ENCODE peak calls at places on chromosome 9, in five cellular contexts. One of them, this sample, is unnamed.

GRCh38 chr9:132740526-132741309 is 70.5 kb downstream of the GTF3C4 start:
- DNase-seq in A549: no peak
- DNase-seq in nephron progenitor cell: no peak
- DNase-seq in stimulated activated CD8-positive, alpha-beta memory T cell treated with anti-CD3 and anti-CD28 coated beads, Interleukin-12 subunit alpha, Interleukin-12 subunit beta, amount 100 ng/mL, for 4 hours: no peak
- DNase-seq in NCI-H1105 treated with DMSO at 0.1 percent for 48 hours: no peak
- DNase-seq in this sample: no peak

GRCh38 chr9:129258124-129258822 is 80.2 kb upstream of the IER5L start:
- DNase-seq in nephron progenitor cell: peak
- DNase-seq in stimulated activated CD8-positive, alpha-beta memory T cell treated with anti-CD3 and anti-CD28 coated beads, Interleukin-12 subunit alpha, Interleukin-12 subunit beta, amount 100 ng/mL, for 4 hours: peak
- DNase-seq in NCI-H1105 treated with DMSO at 0.1 percent for 48 hours: no peak
- DNase-seq in A549: peak
- DNase-seq in this sample: peak

GRCh38 chr9:130396581-130396980 is 48.2 kb upstream of the ASS1 start:
- DNase-seq in stimulated activated CD8-positive, alpha-beta memory T cell treated with anti-CD3 and anti-CD28 coated beads, Interleukin-12 subunit alpha, Interleukin-12 subunit beta, amount 100 ng/mL, for 4 hours: no peak
- DNase-seq in NCI-H1105 treated with DMSO at 0.1 percent for 48 hours: no peak
- DNase-seq in A549: no peak
- DNase-seq in nephron progenitor cell: no peak
- DNase-seq in this sample: no peak

GRCh38 chr9:93668261-93668871 is 92.0 kb downstream of the PHF2 start:
- DNase-seq in NCI-H1105 treated with DMSO at 0.1 percent for 48 hours: no peak
- DNase-seq in stimulated activated CD8-positive, alpha-beta memory T cell treated with anti-CD3 and anti-CD28 coated beads, Interleukin-12 subunit alpha, Interleukin-12 subunit beta, amount 100 ng/mL, for 4 hours: no peak
- DNase-seq in A549: no peak
- DNase-seq in nephron progenitor cell: no peak
- DNase-seq in this sample: no peak

GRCh38 chr9:32701321-32702022 is 66.0 kb upstream of the TAF1L start:
- DNase-seq in nephron progenitor cell: no peak
- DNase-seq in A549: peak
- DNase-seq in stimulated activated CD8-positive, alpha-beta memory T cell treated with anti-CD3 and anti-CD28 coated beads, Interleukin-12 subunit alpha, Interleukin-12 subunit beta, amount 100 ng/mL, for 4 hours: no peak
- DNase-seq in NCI-H1105 treated with DMSO at 0.1 percent for 48 hours: no peak
- DNase-seq in this sample: no peak

GRCh38 chr9:91803143-91803940 is 146.7 kb downstream of the ROR2 start:
- DNase-seq in stimulated activated CD8-positive, alpha-beta memory T cell treated with anti-CD3 and anti-CD28 coated beads, Interleukin-12 subunit alpha, Interleukin-12 subunit beta, amount 100 ng/mL, for 4 hours: no peak
- DNase-seq in nephron progenitor cell: no peak
- DNase-seq in A549: no peak
- DNase-seq in NCI-H1105 treated with DMSO at 0.1 percent for 48 hours: no peak
- DNase-seq in this sample: no peak

GRCh38 chr9:107137495-107138202 is 145.4 kb upstream of the RAD23B start:
- DNase-seq in A549: peak
- DNase-seq in nephron progenitor cell: no peak
- DNase-seq in stimulated activated CD8-positive, alpha-beta memory T cell treated with anti-CD3 and anti-CD28 coated beads, Interleukin-12 subunit alpha, Interleukin-12 subunit beta, amount 100 ng/mL, for 4 hours: no peak
- DNase-seq in NCI-H1105 treated with DMSO at 0.1 percent for 48 hours: no peak
- DNase-seq in this sample: peak

GRCh38 chr9:103942171-103942570 is 151.9 kb upstream of the SMC2 start:
- DNase-seq in A549: no peak
- DNase-seq in stimulated activated CD8-positive, alpha-beta memory T cell treated with anti-CD3 and anti-CD28 coated beads, Interleukin-12 subunit alpha, Interleukin-12 subunit beta, amount 100 ng/mL, for 4 hours: no peak
- DNase-seq in nephron progenitor cell: no peak
- DNase-seq in NCI-H1105 treated with DMSO at 0.1 percent for 48 hours: peak
- DNase-seq in this sample: no peak

GRCh38 chr9:136881691-136882108 is 4.6 kb upstream of the TRAF2 start:
- DNase-seq in A549: peak
- DNase-seq in nephron progenitor cell: no peak
- DNase-seq in stimulated activated CD8-positive, alpha-beta memory T cell treated with anti-CD3 and anti-CD28 coated beads, Interleukin-12 subunit alpha, Interleukin-12 subunit beta, amount 100 ng/mL, for 4 hours: no peak
- DNase-seq in NCI-H1105 treated with DMSO at 0.1 percent for 48 hours: no peak
- DNase-seq in this sample: no peak

GRCh38 chr9:99416007-99416406 is 193.9 kb downstream of the SEC61B start:
- DNase-seq in A549: no peak
- DNase-seq in nephron progenitor cell: no peak
- DNase-seq in NCI-H1105 treated with DMSO at 0.1 percent for 48 hours: no peak
- DNase-seq in stimulated activated CD8-positive, alpha-beta memory T cell treated with anti-CD3 and anti-CD28 coated beads, Interleukin-12 subunit alpha, Interleukin-12 subunit beta, amount 100 ng/mL, for 4 hours: no peak
- DNase-seq in this sample: no peak

GRCh38 chr9:134251296-134251695 is 75.0 kb upstream of the RXRA start:
- DNase-seq in nephron progenitor cell: no peak
- DNase-seq in stimulated activated CD8-positive, alpha-beta memory T cell treated with anti-CD3 and anti-CD28 coated beads, Interleukin-12 subunit alpha, Interleukin-12 subunit beta, amount 100 ng/mL, for 4 hours: no peak
- DNase-seq in A549: no peak
- DNase-seq in NCI-H1105 treated with DMSO at 0.1 percent for 48 hours: no peak
- DNase-seq in this sample: no peak

GRCh38 chr9:12813960-12814876 is 39.4 kb downstream of the LURAP1L start:
- DNase-seq in stimulated activated CD8-positive, alpha-beta memory T cell treated with anti-CD3 and anti-CD28 coated beads, Interleukin-12 subunit alpha, Interleukin-12 subunit beta, amount 100 ng/mL, for 4 hours: no peak
- DNase-seq in A549: peak
- DNase-seq in nephron progenitor cell: no peak
- DNase-seq in NCI-H1105 treated with DMSO at 0.1 percent for 48 hours: peak
- DNase-seq in this sample: no peak

GRCh38 chr9:130912932-130913598 is 16.5 kb upstream of the QRFP start:
- DNase-seq in NCI-H1105 treated with DMSO at 0.1 percent for 48 hours: no peak
- DNase-seq in A549: no peak
- DNase-seq in stimulated activated CD8-positive, alpha-beta memory T cell treated with anti-CD3 and anti-CD28 coated beads, Interleukin-12 subunit alpha, Interleukin-12 subunit beta, amount 100 ng/mL, for 4 hours: no peak
- DNase-seq in nephron progenitor cell: no peak
- DNase-seq in this sample: no peak

GRCh38 chr9:135295556-135296300 is 183.9 kb upstream of the PPP1R26 start:
- DNase-seq in A549: no peak
- DNase-seq in nephron progenitor cell: no peak
- DNase-seq in stimulated activated CD8-positive, alpha-beta memory T cell treated with anti-CD3 and anti-CD28 coated beads, Interleukin-12 subunit alpha, Interleukin-12 subunit beta, amount 100 ng/mL, for 4 hours: no peak
- DNase-seq in NCI-H1105 treated with DMSO at 0.1 percent for 48 hours: no peak
- DNase-seq in this sample: no peak

GRCh38 chr9:76516350-76516749 is 57.4 kb downstream of the GCNT1 start:
- DNase-seq in stimulated activated CD8-positive, alpha-beta memory T cell treated with anti-CD3 and anti-CD28 coated beads, Interleukin-12 subunit alpha, Interleukin-12 subunit beta, amount 100 ng/mL, for 4 hours: no peak
- DNase-seq in A549: no peak
- DNase-seq in nephron progenitor cell: no peak
- DNase-seq in NCI-H1105 treated with DMSO at 0.1 percent for 48 hours: peak
- DNase-seq in this sample: no peak

GRCh38 chr9:72476617-72477375 is 44.6 kb upstream of the TMC1 start:
- DNase-seq in A549: peak
- DNase-seq in nephron progenitor cell: no peak
- DNase-seq in stimulated activated CD8-positive, alpha-beta memory T cell treated with anti-CD3 and anti-CD28 coated beads, Interleukin-12 subunit alpha, Interleukin-12 subunit beta, amount 100 ng/mL, for 4 hours: peak
- DNase-seq in NCI-H1105 treated with DMSO at 0.1 percent for 48 hours: no peak
- DNase-seq in this sample: no peak

GRCh38 chr9:17536027-17536426 is 42.8 kb upstream of the SH3GL2 start:
- DNase-seq in nephron progenitor cell: no peak
- DNase-seq in A549: no peak
- DNase-seq in stimulated activated CD8-positive, alpha-beta memory T cell treated with anti-CD3 and anti-CD28 coated beads, Interleukin-12 subunit alpha, Interleukin-12 subunit beta, amount 100 ng/mL, for 4 hours: no peak
- DNase-seq in NCI-H1105 treated with DMSO at 0.1 percent for 48 hours: no peak
- DNase-seq in this sample: no peak

GRCh38 chr9:79325501-79325900 is 246.3 kb upstream of the TLE4 start:
- DNase-seq in nephron progenitor cell: no peak
- DNase-seq in stimulated activated CD8-positive, alpha-beta memory T cell treated with anti-CD3 and anti-CD28 coated beads, Interleukin-12 subunit alpha, Interleukin-12 subunit beta, amount 100 ng/mL, for 4 hours: no peak
- DNase-seq in A549: no peak
- DNase-seq in NCI-H1105 treated with DMSO at 0.1 percent for 48 hours: no peak
- DNase-seq in this sample: no peak

GRCh38 chr9:98778711-98779530 is 17.4 kb downstream of the ANKS6 start:
- DNase-seq in stimulated activated CD8-positive, alpha-beta memory T cell treated with anti-CD3 and anti-CD28 coated beads, Interleukin-12 subunit alpha, Interleukin-12 subunit beta, amount 100 ng/mL, for 4 hours: no peak
- DNase-seq in nephron progenitor cell: no peak
- DNase-seq in A549: no peak
- DNase-seq in NCI-H1105 treated with DMSO at 0.1 percent for 48 hours: no peak
- DNase-seq in this sample: peak

GRCh38 chr9:90546200-90546599 is 96.4 kb downstream of the DIRAS2 start:
- DNase-seq in NCI-H1105 treated with DMSO at 0.1 percent for 48 hours: peak
- DNase-seq in stimulated activated CD8-positive, alpha-beta memory T cell treated with anti-CD3 and anti-CD28 coated beads, Interleukin-12 subunit alpha, Interleukin-12 subunit beta, amount 100 ng/mL, for 4 hours: no peak
- DNase-seq in nephron progenitor cell: no peak
- DNase-seq in A549: peak
- DNase-seq in this sample: no peak

GRCh38 chr9:133725886-133726285 is 12.3 kb downstream of the SARDH start:
- DNase-seq in stimulated activated CD8-positive, alpha-beta memory T cell treated with anti-CD3 and anti-CD28 coated beads, Interleukin-12 subunit alpha, Interleukin-12 subunit beta, amount 100 ng/mL, for 4 hours: no peak
- DNase-seq in nephron progenitor cell: no peak
- DNase-seq in A549: no peak
- DNase-seq in NCI-H1105 treated with DMSO at 0.1 percent for 48 hours: no peak
- DNase-seq in this sample: no peak

GRCh38 chr9:114958021-114958846 is 27.8 kb upstream of the TNFSF8 start:
- DNase-seq in nephron progenitor cell: no peak
- DNase-seq in stimulated activated CD8-positive, alpha-beta memory T cell treated with anti-CD3 and anti-CD28 coated beads, Interleukin-12 subunit alpha, Interleukin-12 subunit beta, amount 100 ng/mL, for 4 hours: peak
- DNase-seq in NCI-H1105 treated with DMSO at 0.1 percent for 48 hours: no peak
- DNase-seq in A549: no peak
- DNase-seq in this sample: no peak

GRCh38 chr9:109121218-109121796 is 1.6 kb upstream of the TMEM245 start:
- DNase-seq in A549: no peak
- DNase-seq in stimulated activated CD8-positive, alpha-beta memory T cell treated with anti-CD3 and anti-CD28 coated beads, Interleukin-12 subunit alpha, Interleukin-12 subunit beta, amount 100 ng/mL, for 4 hours: no peak
- DNase-seq in nephron progenitor cell: no peak
- DNase-seq in NCI-H1105 treated with DMSO at 0.1 percent for 48 hours: no peak
- DNase-seq in this sample: no peak

GRCh38 chr9:14314929-14315753 is 1.2 kb upstream of the NFIB start:
- DNase-seq in stimulated activated CD8-positive, alpha-beta memory T cell treated with anti-CD3 and anti-CD28 coated beads, Interleukin-12 subunit alpha, Interleukin-12 subunit beta, amount 100 ng/mL, for 4 hours: no peak
- DNase-seq in NCI-H1105 treated with DMSO at 0.1 percent for 48 hours: no peak
- DNase-seq in nephron progenitor cell: peak
- DNase-seq in A549: peak
- DNase-seq in this sample: peak

GRCh38 chr9:93496285-93496684 is 42.9 kb upstream of the FAM120AOS start:
- DNase-seq in A549: no peak
- DNase-seq in stimulated activated CD8-positive, alpha-beta memory T cell treated with anti-CD3 and anti-CD28 coated beads, Interleukin-12 subunit alpha, Interleukin-12 subunit beta, amount 100 ng/mL, for 4 hours: no peak
- DNase-seq in nephron progenitor cell: no peak
- DNase-seq in NCI-H1105 treated with DMSO at 0.1 percent for 48 hours: no peak
- DNase-seq in this sample: no peak

GRCh38 chr9:130095872-130096271 is 42.2 kb downstream of the GPR107 start:
- DNase-seq in stimulated activated CD8-positive, alpha-beta memory T cell treated with anti-CD3 and anti-CD28 coated beads, Interleukin-12 subunit alpha, Interleukin-12 subunit beta, amount 100 ng/mL, for 4 hours: no peak
- DNase-seq in nephron progenitor cell: no peak
- DNase-seq in NCI-H1105 treated with DMSO at 0.1 percent for 48 hours: no peak
- DNase-seq in A549: no peak
- DNase-seq in this sample: no peak

GRCh38 chr9:87112656-87113055 is 165.3 kb upstream of the GAS1 start:
- DNase-seq in stimulated activated CD8-positive, alpha-beta memory T cell treated with anti-CD3 and anti-CD28 coated beads, Interleukin-12 subunit alpha, Interleukin-12 subunit beta, amount 100 ng/mL, for 4 hours: no peak
- DNase-seq in NCI-H1105 treated with DMSO at 0.1 percent for 48 hours: no peak
- DNase-seq in nephron progenitor cell: no peak
- DNase-seq in A549: no peak
- DNase-seq in this sample: no peak

GRCh38 chr9:92151691-92152393 is 36.6 kb upstream of the SPTLC1 start:
- DNase-seq in stimulated activated CD8-positive, alpha-beta memory T cell treated with anti-CD3 and anti-CD28 coated beads, Interleukin-12 subunit alpha, Interleukin-12 subunit beta, amount 100 ng/mL, for 4 hours: no peak
- DNase-seq in A549: no peak
- DNase-seq in nephron progenitor cell: no peak
- DNase-seq in NCI-H1105 treated with DMSO at 0.1 percent for 48 hours: peak
- DNase-seq in this sample: no peak

GRCh38 chr9:99162759-99163364 is 57.9 kb downstream of the TGFBR1 start:
- DNase-seq in nephron progenitor cell: no peak
- DNase-seq in stimulated activated CD8-positive, alpha-beta memory T cell treated with anti-CD3 and anti-CD28 coated beads, Interleukin-12 subunit alpha, Interleukin-12 subunit beta, amount 100 ng/mL, for 4 hours: no peak
- DNase-seq in A549: peak
- DNase-seq in NCI-H1105 treated with DMSO at 0.1 percent for 48 hours: peak
- DNase-seq in this sample: no peak

This sample was measured in HuH-7.